ENCODE peak calls at places on chromosomes 6 and 20, in four cellular contexts. U, I, T and S are unnamed samples.

GRCh38 chr6:118524686-118525085 is 23.4 kb upstream of the PLN start:
- DNase-seq in U (no peak), I (no peak), T (no peak), S (no peak)

GRCh38 chr6:133300896-133301295 is 59.7 kb downstream of the EYA4 start:
- DNase-seq in U (no peak), I (no peak), T (no peak), S (no peak)

GRCh38 chr6:149846321-149846720 is 17.8 kb downstream of the LRP11 start:
- DNase-seq in U (peak; percentile 53), I (no peak), T (peak; percentile 83), S (no peak)

GRCh38 chr6:161740486-161740885 is 466.6 kb upstream of the AGPAT4 start:
- DNase-seq in U (no peak), I (no peak), T (no peak), S (no peak)

GRCh38 chr6:26534681-26535465 is 3.3 kb upstream of the HMGN4 start:
- DNase-seq in U (no peak), I (no peak), T (no peak), S (no peak)

GRCh38 chr6:138115877-138116660 is 8.8 kb upstream of the PERP start:
- DNase-seq in U (peak; percentile 64), I (peak; percentile 38), T (peak; percentile 76), S (peak; percentile 73)

GRCh38 chr6:148577687-148578488 is 168.9 kb upstream of the UST start:
- DNase-seq in U (peak; percentile 89), I (peak; percentile 37), T (peak; percentile 86), S (peak; percentile 76)

GRCh38 chr6:134041093-134041492 is 11.3 kb downstream of the SLC2A12 start:
- DNase-seq in U (no peak), I (no peak), T (no peak), S (no peak)

GRCh38 chr20:62588458-62589149 is 53.7 kb upstream of the SLCO4A1 start:
- DNase-seq in U (no peak), I (no peak), T (no peak), S (no peak)

GRCh38 chr6:148513145-148514071 is 170.8 kb downstream of the SASH1 start:
- DNase-seq in U (no peak), I (no peak), T (peak; percentile 85), S (no peak)

GRCh38 chr6:37369321-37370196 is 15.8 kb downstream of the RNF8 start:
- DNase-seq in U (no peak), I (no peak), T (no peak), S (no peak)

GRCh38 chr6:85449818-85450577 is at the start of gene NT5E:
- DNase-seq in U (peak; percentile 86), I (peak; percentile 46), T (peak; percentile 91), S (peak; percentile 71)

GRCh38 chr6:56349196-56349595 is 101.8 kb upstream of the COL21A1 start:
- DNase-seq in U (no peak), I (no peak), T (no peak), S (no peak)

GRCh38 chr6:81838724-81839425 is 86.4 kb upstream of the TENT5A start:
- DNase-seq in U (no peak), I (no peak), T (no peak), S (no peak)

GRCh38 chr6:71527831-71528377 is 239.3 kb downstream of the OGFRL1 start:
- DNase-seq in U (no peak), I (no peak), T (no peak), S (no peak)

GRCh38 chr6:24194968-24195700 is 69.1 kb downstream of the NRSN1 start:
- DNase-seq in U (no peak), I (no peak), T (no peak), S (peak; percentile 36)

GRCh38 chr20:20084296-20084752 is 32.0 kb downstream of the CFAP61 start:
- DNase-seq in U (no peak), I (no peak), T (no peak), S (no peak)

GRCh38 chr6:11160199-11160598 is 48.7 kb upstream of the ERVFRD-1 start:
- DNase-seq in U (no peak), I (no peak), T (no peak), S (no peak)

GRCh38 chr20:39491711-39492110 is 529.6 kb downstream of the DHX35 start:
- DNase-seq in U (no peak), I (no peak), T (no peak), S (no peak)

GRCh38 chr6:901696-902455 is 208.9 kb upstream of the EXOC2 start:
- DNase-seq in U (no peak), I (no peak), T (no peak), S (no peak)

GRCh38 chr6:130116273-130116672 is 97.9 kb downstream of the L3MBTL3 start:
- DNase-seq in U (no peak), I (no peak), T (no peak), S (no peak)

GRCh38 chr6:169208011-169208410 is 45.6 kb downstream of the THBS2 start:
- DNase-seq in U (no peak), I (no peak), T (no peak), S (no peak)

GRCh38 chr20:2817891-2818595 is 1.9 kb downstream of the TMEM239 start:
- DNase-seq in U (peak; percentile 14), I (no peak), T (peak; percentile 83), S (no peak)

GRCh38 chr6:109687271-109687721 is 3.7 kb downstream of the AK9 start:
- DNase-seq in U (no peak), I (no peak), T (no peak), S (no peak)

GRCh38 chr20:539236-539635 is 4.4 kb downstream of the CSNK2A1 start:
- DNase-seq in U (no peak), I (no peak), T (no peak), S (no peak)

GRCh38 chr20:34600892-34601653 is 42.6 kb downstream of the MAP1LC3A start:
- DNase-seq in U (peak; percentile 43), I (no peak), T (no peak), S (no peak)

GRCh38 chr6:43768983-43769525 is 957 bp upstream of the VEGFA start:
- DNase-seq in U (peak; percentile 64), I (no peak), T (peak; percentile 85), S (no peak)
- H3K4me3 ChIP-seq in U (no peak overlapping the region), I (no peak overlapping the region), T (no peak overlapping the region), S (no peak overlapping the region)

GRCh38 chr6:74573613-74574012 is 632.2 kb downstream of the COL12A1 start:
- DNase-seq in U (peak; percentile 20), I (no peak), T (no peak), S (no peak)
- TF ChIP-seq CTCF in U (no peak), I (no peak), T (no peak), S (no peak)

GRCh38 chr20:50526403-50526989 is 16.3 kb downstream of the PTPN1 start:
- DNase-seq in U (no peak), I (no peak), T (no peak), S (no peak)

GRCh38 chr20:50532231-50532630 is 22.0 kb downstream of the PTPN1 start:
- DNase-seq in U (no peak), I (no peak), T (no peak), S (no peak)

GRCh38 chr20:50528804-50529351 is 18.7 kb downstream of the PTPN1 start:
- DNase-seq in U (no peak), I (no peak), T (no peak), S (no peak)

GRCh38 chr20:50527068-50527605 is 17.0 kb downstream of the PTPN1 start:
- DNase-seq in U (no peak), I (no peak), T (no peak), S (no peak)

DNA sequence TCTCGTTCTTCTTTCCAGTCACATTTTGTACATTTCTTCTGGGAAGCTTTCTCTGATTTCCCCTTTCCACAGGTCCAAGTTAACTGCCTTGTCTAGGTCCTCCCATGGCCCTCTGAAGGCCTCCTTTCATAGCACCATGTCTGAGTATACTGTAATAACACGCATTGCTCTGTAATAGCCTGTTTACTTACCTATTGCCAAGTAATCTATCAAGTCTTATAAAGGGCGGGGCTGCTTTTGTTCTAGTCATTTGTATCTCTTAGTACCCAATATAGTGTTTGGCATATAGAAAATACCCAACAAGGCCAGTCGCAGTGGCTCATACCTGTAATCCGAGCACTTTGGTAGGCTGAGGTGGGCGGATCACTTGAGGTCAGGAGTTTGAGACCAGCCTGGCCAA is 17.9 kb downstream of the PTPN1 start:
- DNase-seq in U (no peak), I (no peak), T (no peak), S (no peak)
- H3K4me1 ChIP-seq in U (peaks cover 13% of the 10 kb centered on the region), I (peaks cover 53% of the 10 kb centered on the region), T (peaks cover 22% of the 10 kb centered on the region), S (peaks cover 4% of the 10 kb centered on the region)

GRCh38 chr6:101486124-101486523 is 92.6 kb downstream of the GRIK2 start:
- DNase-seq in U (no peak), I (no peak), T (no peak), S (no peak)

GRCh38 chr6:101489456-101489855 is 95.9 kb downstream of the GRIK2 start:
- DNase-seq in U (no peak), I (no peak), T (no peak), S (no peak)

GRCh38 chr6:101490857-101491256 is 97.3 kb downstream of the GRIK2 start:
- DNase-seq in U (no peak), I (no peak), T (no peak), S (no peak)
- H3K4me3 ChIP-seq in U (no peak overlapping the region), I (no peak overlapping the region), T (no peak overlapping the region), S (no peak overlapping the region)

GRCh38 chr6:159540152-159540551 is 152.9 kb downstream of the SOD2 start:
- DNase-seq in U (no peak), I (no peak), T (no peak), S (peak; percentile 45)
- TF ChIP-seq CTCF in U (no peak), I (no peak), T (no peak), S (peak; percentile 46)

GRCh38 chr6:41733349-41733706 is 2.1 kb downstream of the TFEB start:
- DNase-seq in U (no peak), I (no peak), T (no peak), S (no peak)
- H3K4me1 ChIP-seq in U (peaks cover 12% of the 10 kb centered on the region), I (peaks cover 60% of the 10 kb centered on the region), T (peaks cover 35% of the 10 kb centered on the region), S (peaks cover 14% of the 10 kb centered on the region)

GRCh38 chr20:23061262-23061661 is 11.8 kb upstream of the THBD start:
- DNase-seq in U (no peak), I (no peak), T (no peak), S (no peak)

GRCh38 chr20:23059831-23060230 is 10.4 kb upstream of the THBD start:
- DNase-seq in U (no peak), I (no peak), T (no peak), S (no peak)

GRCh38 chr20:23062632-23063031 is 13.2 kb upstream of the THBD start:
- DNase-seq in U (no peak), I (no peak), T (no peak), S (no peak)

GRCh38 chr20:23061713-23062561 is 12.5 kb upstream of the THBD start:
- DNase-seq in U (peak; percentile 67), I (no peak), T (no peak), S (peak; percentile 53)

DNA sequence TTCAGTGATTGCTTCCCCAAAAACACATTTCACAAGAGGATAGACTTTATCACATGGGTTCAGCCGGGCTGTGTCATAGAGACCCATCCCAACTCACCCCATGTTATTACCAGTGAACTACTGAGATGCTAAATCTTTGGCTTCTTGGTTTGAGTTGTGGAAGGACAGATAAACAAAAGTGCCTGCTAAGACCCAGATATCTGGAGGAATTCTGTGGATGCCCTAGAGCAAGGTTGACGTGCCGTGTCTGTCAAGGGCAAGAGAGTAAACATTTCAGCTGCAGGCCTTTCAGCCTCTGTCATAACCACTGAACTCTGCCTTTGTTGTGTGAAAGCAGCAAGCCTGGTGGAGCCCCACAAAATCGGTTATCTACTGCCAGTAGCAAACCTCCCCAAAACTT is 11.2 kb upstream of the THBD start:
- DNase-seq in U (no peak), I (no peak), T (no peak), S (no peak)
- H3K4me3 ChIP-seq in U (no peak overlapping the region), I (no peak overlapping the region), T (no peak overlapping the region), S (no peak overlapping the region)